ENCODE peak calls at places on chromosomes 1 and 21, in seven cellular contexts. F, L, G, Q, E, B and A are unnamed samples.

GRCh38 chr1:11337536-11338350 is 64.7 kb downstream of the UBIAD1 start:
- DNase-seq in G (peak), L (peak), Q (no peak), E (peak), B (peak), F (peak), A (peak)

GRCh38 chr1:241181971-241182370 is 175.0 kb downstream of the RGS7 start:
- DNase-seq in F (no peak), E (no peak), G (no peak), B (no peak), Q (no peak), L (no peak), A (no peak)

GRCh38 chr1:204736861-204737260 is 51.3 kb upstream of the LRRN2 start:
- DNase-seq in L (no peak), E (no peak), G (no peak), Q (no peak), F (no peak), B (no peak), A (no peak)

GRCh38 chr21:15775981-15776380 is 46.2 kb downstream of the USP25 start:
- DNase-seq in G (peak), Q (no peak), L (no peak), F (peak), B (no peak), E (no peak), A (peak)

GRCh38 chr1:74690909-74691308 is 17.3 kb upstream of the ERICH3 start:
- DNase-seq in Q (no peak), G (no peak), L (no peak), E (no peak), F (no peak), B (no peak), A (no peak)

GRCh38 chr1:65764052-65764451 is 28.6 kb upstream of the PDE4B start:
- DNase-seq in E (no peak), F (no peak), Q (no peak), L (no peak), G (no peak), B (no peak), A (no peak)

GRCh38 chr1:47508900-47509488 is 71.2 kb downstream of the FOXD2 start:
- DNase-seq in G (no peak), B (peak), L (no peak), E (no peak), Q (no peak), F (peak), A (no peak)

GRCh38 chr1:202143768-202144509 is 598 bp downstream of the ARL8A start:
- DNase-seq in E (peak), L (peak), F (no peak), B (peak), Q (no peak), G (peak), A (peak)

GRCh38 chr1:243598433-243598832 is 251.6 kb downstream of the AKT3 start:
- DNase-seq in L (no peak), E (no peak), Q (no peak), G (peak), B (no peak), F (peak), A (no peak)

GRCh38 chr21:41024341-41025056 is 143.5 kb upstream of the BACE2 start:
- DNase-seq in F (no peak), G (no peak), E (no peak), Q (no peak), B (peak), L (no peak), A (no peak)

GRCh38 chr1:70509996-70510876 is 99.2 kb downstream of the CTH start:
- DNase-seq in E (peak), B (peak), F (peak), G (peak), Q (no peak), L (no peak), A (peak)

GRCh38 chr1:207968521-207968944 is 57.6 kb upstream of the CD34 start:
- DNase-seq in G (no peak), F (peak), L (no peak), Q (no peak), B (no peak), E (no peak), A (no peak)

GRCh38 chr1:238177351-238177750 is 286.6 kb upstream of the ZP4 start:
- DNase-seq in Q (no peak), G (no peak), L (no peak), B (peak), F (no peak), E (no peak), A (no peak)

GRCh38 chr1:230166366-230167132 is 99.5 kb downstream of the GALNT2 start:
- DNase-seq in E (no peak), L (no peak), F (no peak), B (no peak), Q (no peak), G (no peak), A (no peak)

GRCh38 chr1:43937179-43937865 is 3.7 kb downstream of the ARTN start:
- DNase-seq in F (no peak), E (no peak), L (no peak), Q (no peak), B (no peak), G (no peak), A (no peak)

GRCh38 chr1:46806196-46807020 is 7.6 kb downstream of the CYP4B1 start:
- DNase-seq in F (peak), G (peak), L (peak), E (peak), B (no peak), Q (peak), A (no peak)

GRCh38 chr21:43371786-43372185 is 55.1 kb downstream of the SIK1 start:
- DNase-seq in F (no peak), E (no peak), G (no peak), L (no peak), Q (no peak), B (no peak), A (no peak)

GRCh38 chr1:83583351-83584014 is 415.4 kb downstream of the TTLL7 start:
- DNase-seq in B (peak), E (no peak), F (peak), L (no peak), G (peak), Q (no peak), A (no peak)

DNA sequence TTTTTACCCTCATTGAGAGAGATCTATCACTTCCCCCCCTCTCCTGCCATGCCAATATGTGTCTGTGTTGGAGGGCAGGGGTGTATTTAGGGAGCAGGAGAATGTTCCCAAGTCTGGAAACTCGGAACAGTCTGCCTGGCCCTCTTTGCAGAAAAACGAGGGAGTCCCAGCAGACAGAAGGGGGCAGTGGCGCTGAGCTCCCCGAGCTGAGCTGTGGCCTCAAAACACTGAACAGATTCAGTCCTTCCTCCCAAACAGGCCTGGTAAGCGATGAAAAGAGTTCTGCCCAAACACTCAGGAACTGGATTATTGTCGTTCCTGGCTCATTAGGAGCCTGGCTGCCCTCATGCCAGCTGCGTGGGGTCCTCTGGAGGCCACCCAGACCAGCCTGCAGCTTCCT is 981 bp downstream of the CLDN14 start:
- DNase-seq in G (peak), Q (no peak), E (no peak), L (no peak), B (peak), F (no peak), A (peak)
- TF ChIP-seq CTCF in G (peak), Q (no peak), E (no peak), L (no peak), B (peak), F (peak), A (peak)

GRCh38 chr1:3283849-3284248 is 170.6 kb upstream of the ARHGEF16 start:
- DNase-seq in E (peak), L (peak), G (peak), B (peak), Q (no peak), F (peak), A (peak)
- TF ChIP-seq CTCF in E (peak), L (peak), G (peak), B (peak), Q (peak), F (peak), A (peak)

GRCh38 chr1:53541761-53542550 is 82.8 kb downstream of the DMRTB1 start:
- DNase-seq in Q (no peak), G (peak), F (peak), E (no peak), L (peak), B (peak), A (peak)
- TF ChIP-seq CTCF in Q (no peak), G (peak), F (peak), E (no peak), L (no peak), B (peak), A (peak)

DNA sequence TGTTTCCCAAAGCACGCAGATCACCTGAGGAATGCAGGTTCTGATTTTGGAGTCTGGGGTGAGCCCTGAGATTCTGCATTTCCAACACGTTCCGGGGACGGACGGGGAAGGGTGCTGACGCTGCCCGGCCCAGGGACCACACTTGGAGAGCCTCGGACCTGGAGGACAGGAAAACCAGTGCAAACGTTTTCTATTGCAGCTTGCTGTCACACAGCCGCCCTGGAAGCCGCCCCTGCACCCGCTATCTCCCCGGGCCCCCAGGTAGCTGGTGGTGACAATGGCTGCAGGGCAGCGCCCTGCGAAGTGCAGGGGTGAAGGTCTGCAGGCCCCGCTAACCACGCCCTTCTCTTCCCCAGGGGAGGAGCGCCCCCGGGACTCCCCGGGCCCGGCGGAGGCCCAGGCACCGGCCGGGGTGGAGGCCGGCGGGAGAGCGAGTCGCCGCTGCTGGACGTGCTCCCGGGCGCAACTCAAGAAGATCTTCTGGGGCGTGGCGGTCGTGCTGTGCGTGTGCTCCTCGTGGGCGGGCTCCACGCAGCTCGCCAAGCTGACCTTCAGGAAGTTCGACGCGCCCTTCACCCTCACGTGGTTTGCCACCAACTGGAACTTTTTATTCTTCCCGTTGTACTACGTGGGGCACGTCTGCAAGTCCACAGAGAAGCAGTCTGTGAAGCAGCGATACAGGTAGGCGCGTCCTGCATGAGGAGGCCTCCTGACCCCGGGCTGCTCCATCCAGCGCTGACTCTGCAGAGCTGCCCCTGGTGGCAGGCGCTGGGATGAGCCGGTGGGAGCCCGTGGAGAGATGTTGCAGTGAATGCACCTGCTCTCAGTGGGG is 142.0 kb upstream of the COA6 start:
- DNase-seq in B (no peak), E (no peak), Q (no peak), F (no peak), G (no peak), L (no peak), A (no peak)
- TF ChIP-seq CTCF in B (peak), E (no peak), Q (no peak), F (no peak), G (peak), L (no peak), A (peak)

GRCh38 chr1:66982561-66983285 is 57.9 kb downstream of the MIER1 start:
- DNase-seq in Q (no peak), F (no peak), B (no peak), L (no peak), E (no peak), G (no peak), A (no peak)

GRCh38 chr1:66980745-66981367 is 56.1 kb downstream of the MIER1 start:
- DNase-seq in E (no peak), G (no peak), B (no peak), L (no peak), F (peak), Q (no peak), A (no peak)

GRCh38 chr1:66984491-66984890 is 59.7 kb downstream of the MIER1 start:
- DNase-seq in L (no peak), Q (no peak), E (no peak), F (no peak), B (no peak), G (no peak), A (no peak)

GRCh38 chr1:66985835-66986234 is 61.0 kb downstream of the MIER1 start:
- DNase-seq in B (no peak), L (no peak), F (no peak), G (no peak), Q (no peak), E (no peak), A (no peak)

DNA sequence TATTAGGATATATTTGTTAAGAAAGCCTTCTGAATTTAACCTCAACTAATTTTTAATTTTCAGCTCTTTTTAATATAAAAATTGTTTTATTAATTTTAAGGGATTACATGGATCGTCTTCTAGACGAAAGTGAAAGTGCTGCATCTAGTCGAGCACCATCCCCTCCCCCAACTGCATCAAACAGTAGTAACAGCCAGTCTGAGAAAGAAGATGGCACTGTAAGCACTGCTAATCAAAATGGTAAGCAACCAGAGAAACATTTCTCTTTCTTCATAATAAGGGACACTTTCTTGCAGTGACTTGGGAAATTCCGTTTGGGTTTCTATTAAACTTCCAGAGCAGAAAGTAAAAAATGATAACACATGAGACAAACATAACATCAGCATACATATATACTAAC is 56.9 kb downstream of the MIER1 start:
- DNase-seq in Q (no peak), E (no peak), L (peak), G (peak), B (no peak), F (peak), A (no peak)
- TF ChIP-seq CTCF in Q (no peak), E (no peak), L (no peak), G (no peak), B (no peak), F (no peak), A (no peak)

GRCh38 chr1:27891196-27891889 is 19.0 kb downstream of the THEMIS2 start:
- DNase-seq in G (no peak), L (no peak), E (no peak), B (no peak), Q (no peak), F (no peak), A (no peak)
- TF ChIP-seq CTCF in G (no peak), L (no peak), E (no peak), B (no peak), Q (no peak), F (no peak), A (no peak)

GRCh38 chr1:235367000-235367908 is at the start of gene TBCE:
- DNase-seq in B (peak), G (peak), F (peak), Q (peak), L (peak), E (peak), A (peak)
- TF ChIP-seq CTCF in B (peak), G (peak), F (peak), Q (no peak), L (no peak), E (no peak), A (peak)

GRCh38 chr1:1058088-1058905 is 15.8 kb downstream of the RNF223 start:
- DNase-seq in B (peak), E (no peak), L (no peak), F (no peak), Q (no peak), G (no peak), A (no peak)

GRCh38 chr1:1060281-1061000 is 13.7 kb downstream of the RNF223 start:
- DNase-seq in F (no peak), G (no peak), Q (no peak), B (no peak), L (no peak), E (no peak), A (no peak)

GRCh38 chr1:1059494-1060280 is 14.4 kb downstream of the RNF223 start:
- DNase-seq in F (peak), E (peak), Q (peak), B (peak), G (peak), L (peak), A (peak)

GRCh38 chr1:1061682-1062363 is 12.3 kb downstream of the RNF223 start:
- DNase-seq in F (no peak), Q (no peak), L (no peak), G (no peak), B (peak), E (no peak), A (no peak)

GRCh38 chr1:1058921-1059493 is 15.1 kb downstream of the RNF223 start:
- DNase-seq in E (peak), Q (no peak), F (no peak), G (no peak), L (no peak), B (peak), A (peak)
- TF ChIP-seq CTCF in E (no peak), Q (peak), F (peak), G (no peak), L (peak), B (peak), A (no peak)